ENCODE peak calls at places on chromosome 1, in four cellular contexts. V is amniotic stem cell, O is NB4, I is M059J. C is an unnamed sample.

GRCh38 chr1:36115200-36115669 is 9.8 kb downstream of the COL8A2 start:
- DNase-seq in O (no peak), I (peak), V (peak), C (peak)

GRCh38 chr1:201608635-201609395 is 69.9 kb downstream of the NAV1 start:
- DNase-seq in V (no peak), O (no peak), I (peak), C (no peak)

GRCh38 chr1:88060112-88060673 is 623.9 kb upstream of the PKN2 start:
- DNase-seq in I (peak), O (no peak), V (no peak), C (no peak)

GRCh38 chr1:56854521-56855099 is at the start of gene C8A:
- DNase-seq in I (no peak), O (no peak), V (no peak), C (no peak)

GRCh38 chr1:224631471-224632105 is 15.5 kb downstream of the CNIH3 start:
- DNase-seq in I (peak), O (no peak), V (no peak), C (no peak)

GRCh38 chr1:78054559-78054958 is 8.8 kb downstream of the GIPC2 start:
- DNase-seq in I (peak), V (no peak), O (no peak), C (no peak)

GRCh38 chr1:5718716-5719632 is 273.3 kb downstream of the NPHP4 start:
- DNase-seq in V (no peak), O (no peak), I (no peak), C (no peak)

GRCh38 chr1:153649867-153650235 is 8.7 kb upstream of the SNAPIN start:
- DNase-seq in O (no peak), V (no peak), I (no peak), C (no peak)

GRCh38 chr1:70382682-70383081 is 28.2 kb upstream of the ANKRD13C start:
- DNase-seq in O (peak), V (no peak), I (no peak), C (no peak)

GRCh38 chr1:116226017-116226416 is 114.8 kb downstream of the MAB21L3 start:
- DNase-seq in I (no peak), V (no peak), O (no peak), C (no peak)

GRCh38 chr1:17539526-17540254 is at the start of gene ARHGEF10L:
- DNase-seq in I (no peak), O (no peak), V (no peak), C (no peak)

C was measured in BJ.